ENCODE peak calls at places on chromosomes 2 and 18, in seven cellular contexts. G, C, A, J, W, T and U are unnamed samples.

GRCh38 chr18:22165049-22165602 is 4.3 kb upstream of the GATA6 start:
- DNase-seq in A (no peak), C (no peak), G (peak; percentile 70), T (no peak), W (no peak), J (no peak), U (no peak)

GRCh38 chr2:10934979-10935350 is 23.2 kb downstream of the KCNF1 start:
- DNase-seq in A (peak; percentile 66), G (no peak), T (no peak), W (no peak), C (no peak), J (no peak), U (no peak)

GRCh38 chr18:9494778-9495302 is 19.5 kb downstream of the RALBP1 start:
- DNase-seq in C (no peak), W (no peak), A (no peak), G (no peak), T (no peak), J (no peak), U (no peak)

GRCh38 chr2:48450936-48451602 is 78.9 kb upstream of the STON1 start:
- DNase-seq in W (no peak), G (no peak), J (no peak), A (no peak), T (no peak), C (no peak), U (no peak)

GRCh38 chr2:19474128-19474527 is 115.7 kb upstream of the OSR1 start:
- DNase-seq in W (no peak), A (no peak), C (no peak), T (peak; percentile 87), J (no peak), G (no peak), U (no peak)

GRCh38 chr18:14919666-14920065 is 171.7 kb downstream of the ANKRD30B start:
- DNase-seq in J (no peak), W (no peak), A (no peak), C (no peak), G (no peak), T (no peak), U (no peak)

GRCh38 chr2:83744830-83745229 is 714.2 kb downstream of the SUCLG1 start:
- DNase-seq in C (no peak), G (no peak), T (no peak), A (no peak), W (no peak), J (no peak), U (no peak)

GRCh38 chr2:160574472-160575140 is 81.0 kb upstream of the RBMS1 start:
- DNase-seq in T (no peak), G (no peak), W (no peak), J (no peak), C (no peak), A (no peak), U (no peak)

GRCh38 chr18:59353079-59353680 is 5.9 kb downstream of the LMAN1 start:
- DNase-seq in T (no peak), C (peak; percentile 9), J (no peak), A (no peak), W (no peak), G (peak; percentile 45), U (no peak)

GRCh38 chr2:55771612-55772011 is 78.0 kb upstream of the PNPT1 start:
- DNase-seq in J (no peak), A (peak; percentile 15), C (no peak), W (peak; percentile 3), T (peak; percentile 35), G (no peak), U (no peak)

GRCh38 chr18:74760436-74760835 is 162.8 kb downstream of the ZNF407 start:
- DNase-seq in J (no peak), T (no peak), W (no peak), C (no peak), A (no peak), G (no peak), U (no peak)

GRCh38 chr18:66874375-66874774 is 270.5 kb upstream of the CDH19 start:
- DNase-seq in T (no peak), A (no peak), W (no peak), J (no peak), C (no peak), G (no peak), U (no peak)